ENCODE peak calls at places on chromosome 13, in eight cellular contexts. P is A549, H is esophagus squamous epithelium, Q is heart left ventricle, C is IMR-90, T is tibial nerve, Z is Peyer's patch, J is GM12891. R is an unnamed sample.

GRCh38 chr13:52412128-52412527 is 6.2 kb upstream of the THSD1 start:
- DNase-seq in C (no peak), Z (no peak), J (no peak), H (no peak), T (no peak), Q (no peak), P (no peak), R (no peak)

GRCh38 chr13:60410299-60410698 is 13.3 kb downstream of the TDRD3 start:
- DNase-seq in T (no peak), C (no peak), H (no peak), P (no peak), J (no peak), Q (no peak), Z (no peak), R (no peak)

GRCh38 chr13:77429320-77430142 is 102.6 kb upstream of the MYCBP2 start:
- DNase-seq in Q (no peak), P (no peak), Z (no peak), H (no peak), J (no peak), C (no peak), T (no peak), R (no peak)

GRCh38 chr13:92303428-92303827 is 905.0 kb downstream of the GPC5 start:
- DNase-seq in Q (no peak), P (no peak), J (no peak), H (no peak), Z (no peak), C (peak), T (peak), R (no peak)

GRCh38 chr13:73421310-73421912 is 362.6 kb downstream of the KLF5 start:
- DNase-seq in T (no peak), J (no peak), H (no peak), Q (no peak), P (no peak), Z (peak), C (peak), R (no peak)

GRCh38 chr13:55577082-55577846 is 1563.5 kb upstream of the PRR20A start:
- DNase-seq in P (no peak), Z (no peak), C (no peak), J (no peak), T (no peak), Q (no peak), H (no peak), R (no peak)

GRCh38 chr13:20006206-20006605 is 47.7 kb downstream of the ZMYM2 start:
- DNase-seq in T (no peak), H (no peak), J (no peak), C (peak), Q (no peak), Z (no peak), P (no peak), R (no peak)

GRCh38 chr13:100063906-100064305 is 25.0 kb upstream of the PCCA start:
- DNase-seq in P (no peak), T (no peak), C (no peak), H (no peak), Z (no peak), Q (no peak), J (no peak), R (no peak)

GRCh38 chr13:52001120-52001731 is 10.0 kb downstream of the ATP7B start:
- DNase-seq in Z (no peak), Q (no peak), J (peak), P (peak), H (no peak), T (no peak), C (peak), R (peak)

GRCh38 chr13:51000576-51001260 is 91.1 kb downstream of the RNASEH2B start:
- DNase-seq in P (no peak), C (peak), H (no peak), Z (no peak), Q (peak), T (peak), J (no peak), R (no peak)

GRCh38 chr13:47858678-47859050 is 142.4 kb downstream of the SUCLA2 start:
- DNase-seq in T (no peak), Z (no peak), C (peak), Q (no peak), P (no peak), H (no peak), J (no peak), R (no peak)

GRCh38 chr13:85278851-85279250 is 520.4 kb downstream of the SLITRK6 start:
- DNase-seq in J (no peak), P (no peak), T (no peak), Q (no peak), C (no peak), Z (no peak), H (no peak), R (no peak)

GRCh38 chr13:75318138-75318833 is 163.7 kb downstream of the TBC1D4 start:
- DNase-seq in P (no peak), T (no peak), J (no peak), H (no peak), Z (no peak), Q (no peak), C (no peak), R (no peak)

GRCh38 chr13:97435794-97436193 is 1.8 kb downstream of the RAP2A start:
- DNase-seq in Q (no peak), J (no peak), P (no peak), H (no peak), C (no peak), Z (no peak), T (no peak), R (no peak)

GRCh38 chr13:37457594-37457993 is 141.0 kb downstream of the POSTN start:
- DNase-seq in P (no peak), H (no peak), Q (no peak), J (no peak), T (no peak), Z (no peak), C (peak), R (no peak)

GRCh38 chr13:61414686-61415664 is 674 bp downstream of the PCDH20 start:
- DNase-seq in Z (peak), C (no peak), Q (peak), J (no peak), T (no peak), H (no peak), P (no peak), R (no peak)

GRCh38 chr13:78680064-78680463 is 21.1 kb upstream of the OBI1 start:
- DNase-seq in C (no peak), Z (no peak), T (no peak), H (no peak), P (no peak), J (no peak), Q (no peak), R (no peak)

GRCh38 chr13:89361909-89362308 is 1690.7 kb downstream of the SLITRK5 start:
- DNase-seq in P (no peak), T (no peak), J (no peak), Q (no peak), Z (no peak), C (peak), H (no peak), R (no peak)

GRCh38 chr13:19596960-19597361 is 35.6 kb upstream of the TPTE2 start:
- DNase-seq in H (no peak), C (peak), Z (no peak), J (no peak), P (peak), T (no peak), Q (no peak), R (peak)

GRCh38 chr13:42876810-42877550 is 95.6 kb downstream of the FAM216B start:
- DNase-seq in Q (no peak), T (no peak), H (no peak), C (peak), P (no peak), Z (no peak), J (no peak), R (no peak)

GRCh38 chr13:73001971-73002370 is 56.8 kb upstream of the KLF5 start:
- DNase-seq in P (no peak), H (no peak), C (no peak), Q (no peak), J (no peak), T (no peak), Z (no peak), R (no peak)

GRCh38 chr13:46964789-46965527 is 68.1 kb upstream of the HTR2A start:
- DNase-seq in T (no peak), P (no peak), C (peak), H (no peak), J (no peak), Q (no peak), Z (no peak), R (no peak)

GRCh38 chr13:105982219-105982618 is 553.2 kb downstream of the EFNB2 start:
- DNase-seq in P (no peak), J (no peak), C (no peak), T (no peak), H (no peak), Z (no peak), Q (no peak), R (no peak)

GRCh38 chr13:61824168-61824567 is 408.5 kb upstream of the PCDH20 start:
- DNase-seq in H (no peak), C (no peak), Q (no peak), P (no peak), J (no peak), Z (no peak), T (no peak), R (no peak)

GRCh38 chr13:93789058-93789457 is 562.5 kb downstream of the GPC6 start:
- DNase-seq in Q (no peak), H (no peak), T (no peak), J (no peak), Z (no peak), C (no peak), P (no peak), R (no peak)

GRCh38 chr13:113357529-113357928 is 6.4 kb downstream of the GRTP1 start:
- DNase-seq in P (no peak), H (no peak), T (no peak), Q (no peak), C (peak), Z (no peak), J (no peak), R (peak)

GRCh38 chr13:105336706-105337582 is 1198.5 kb downstream of the EFNB2 start:
- DNase-seq in T (peak), P (no peak), H (no peak), C (peak), Q (no peak), J (no peak), Z (no peak), R (no peak)

GRCh38 chr13:112734696-112735547 is 45.1 kb downstream of the ATP11A start:
- DNase-seq in Z (no peak), C (peak), J (no peak), T (no peak), Q (no peak), H (no peak), P (no peak), R (no peak)

GRCh38 chr13:74134777-74135305 is 637 bp upstream of the KLF12 start:
- DNase-seq in T (no peak), C (no peak), Z (peak), Q (peak), J (peak), P (peak), H (no peak), R (peak)

GRCh38 chr13:94947965-94948371 is 235.6 kb upstream of the SOX21 start:
- DNase-seq in Z (no peak), C (no peak), J (no peak), H (no peak), Q (no peak), P (no peak), T (no peak), R (no peak)

GRCh38 chr13:75223981-75224742 is 257.8 kb downstream of the TBC1D4 start:
- DNase-seq in C (no peak), Z (no peak), Q (no peak), T (no peak), P (no peak), J (no peak), H (no peak), R (no peak)

GRCh38 chr13:92097337-92097903 is 699.0 kb downstream of the GPC5 start:
- DNase-seq in Z (no peak), J (no peak), C (no peak), T (no peak), Q (no peak), P (no peak), H (no peak), R (no peak)

GRCh38 chr13:23436680-23437079 is 3.2 kb upstream of the SACS start:
- DNase-seq in H (no peak), T (no peak), J (no peak), C (no peak), Z (no peak), Q (no peak), P (no peak), R (no peak)

GRCh38 chr13:23434431-23434830 is 929 bp upstream of the SACS start:
- DNase-seq in C (no peak), T (no peak), Z (no peak), H (no peak), J (no peak), P (no peak), Q (no peak), R (no peak)

GRCh38 chr13:23430664-23431063 is 2.8 kb downstream of the SACS start:
- DNase-seq in Z (no peak), J (no peak), T (no peak), Q (no peak), P (no peak), C (no peak), H (no peak), R (no peak)

GRCh38 chr13:23432589-23432988 is 913 bp downstream of the SACS start:
- DNase-seq in J (no peak), P (no peak), Z (no peak), T (no peak), H (no peak), C (peak), Q (no peak), R (no peak)

DNA sequence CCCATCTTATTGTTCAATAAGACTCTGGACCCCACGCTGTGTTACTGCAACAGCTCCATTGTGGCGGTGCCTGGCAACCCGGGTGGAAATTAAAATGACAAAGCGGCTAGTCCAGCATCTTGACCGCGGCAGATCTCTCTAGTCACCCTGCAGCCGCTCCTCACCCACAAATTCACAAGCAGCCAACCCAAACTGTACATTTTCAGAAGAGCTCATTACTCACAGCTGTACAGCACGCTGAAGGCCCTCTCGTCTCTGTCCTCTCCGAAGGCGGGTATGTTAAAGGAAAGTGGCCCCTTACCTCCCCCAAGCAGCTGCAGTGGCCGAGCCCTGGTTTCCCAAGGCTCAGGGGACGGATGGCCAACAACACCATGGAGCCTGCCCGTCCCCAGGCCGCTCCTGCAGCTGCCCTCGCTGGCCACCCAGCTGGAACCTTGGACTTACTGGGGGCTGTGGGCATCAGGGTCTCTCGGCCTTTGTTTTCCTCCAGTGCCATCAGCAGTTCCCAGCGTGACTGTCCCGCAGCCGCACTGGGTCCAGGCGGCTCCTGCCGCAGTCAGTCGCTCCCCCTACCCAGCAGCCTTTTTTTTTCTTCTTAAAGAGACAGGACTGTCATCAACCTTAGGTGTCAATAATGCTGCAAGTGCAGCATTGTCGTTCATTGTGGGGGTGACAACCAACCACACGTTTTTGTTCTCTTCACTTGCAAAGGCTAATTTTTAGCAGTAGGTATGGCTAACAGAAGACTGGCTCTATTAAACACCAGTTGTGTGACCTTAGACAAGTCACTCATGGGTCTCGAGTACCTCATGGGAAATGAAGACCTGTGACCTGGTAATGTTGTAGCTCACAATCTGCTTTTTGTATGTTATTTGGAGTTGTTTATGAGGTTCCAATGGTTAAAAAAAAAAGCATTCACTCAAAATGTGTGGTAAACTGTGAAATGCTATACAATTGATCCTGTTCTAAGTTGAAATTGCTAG is at the start of gene SACS:
- DNase-seq in P (peak), H (no peak), T (no peak), J (no peak), Z (no peak), Q (no peak), C (peak), R (peak)
- TF ChIP-seq POLR2A in P (peak), H (no peak), T (no peak), J (no peak), Z (no peak), Q (no peak), C (peak), R (peak)

GRCh38 chr13:27621116-27621365 is 651 bp upstream of the POLR1D start:
- DNase-seq in J (no peak), P (no peak), Z (no peak), Q (no peak), T (no peak), C (no peak), H (no peak), R (no peak)

GRCh38 chr13:27622102-27622820 is 569 bp downstream of the POLR1D start:
- DNase-seq in H (no peak), C (peak), J (no peak), Z (no peak), P (no peak), T (peak), Q (no peak), R (no peak)

GRCh38 chr13:27622881-27623280 is 1.2 kb downstream of the POLR1D start:
- DNase-seq in P (no peak), Q (no peak), Z (no peak), H (no peak), T (no peak), C (no peak), J (no peak), R (no peak)

GRCh38 chr13:27620377-27621115 is at the start of gene LNX2:
- DNase-seq in H (peak), P (peak), J (peak), Q (peak), Z (peak), T (peak), C (peak), R (peak)

GRCh38 chr13:27621366-27622101 is at the start of gene POLR1D:
- DNase-seq in H (peak), Q (peak), Z (peak), P (peak), C (peak), J (peak), T (peak), R (peak)
- TF ChIP-seq POLR2A in H (peak), Q (no peak), Z (peak), P (peak), C (peak), J (peak), T (peak), R (peak)

GRCh38 chr13:30241537-30241936 is 65.8 kb downstream of the KATNAL1 start:
- DNase-seq in T (peak), Z (no peak), H (no peak), P (no peak), C (no peak), Q (no peak), J (no peak), R (no peak)
- TF ChIP-seq POLR2A in T (no peak), Z (no peak), H (no peak), P (no peak), C (no peak), Q (no peak), J (no peak), R (no peak)

DNA sequence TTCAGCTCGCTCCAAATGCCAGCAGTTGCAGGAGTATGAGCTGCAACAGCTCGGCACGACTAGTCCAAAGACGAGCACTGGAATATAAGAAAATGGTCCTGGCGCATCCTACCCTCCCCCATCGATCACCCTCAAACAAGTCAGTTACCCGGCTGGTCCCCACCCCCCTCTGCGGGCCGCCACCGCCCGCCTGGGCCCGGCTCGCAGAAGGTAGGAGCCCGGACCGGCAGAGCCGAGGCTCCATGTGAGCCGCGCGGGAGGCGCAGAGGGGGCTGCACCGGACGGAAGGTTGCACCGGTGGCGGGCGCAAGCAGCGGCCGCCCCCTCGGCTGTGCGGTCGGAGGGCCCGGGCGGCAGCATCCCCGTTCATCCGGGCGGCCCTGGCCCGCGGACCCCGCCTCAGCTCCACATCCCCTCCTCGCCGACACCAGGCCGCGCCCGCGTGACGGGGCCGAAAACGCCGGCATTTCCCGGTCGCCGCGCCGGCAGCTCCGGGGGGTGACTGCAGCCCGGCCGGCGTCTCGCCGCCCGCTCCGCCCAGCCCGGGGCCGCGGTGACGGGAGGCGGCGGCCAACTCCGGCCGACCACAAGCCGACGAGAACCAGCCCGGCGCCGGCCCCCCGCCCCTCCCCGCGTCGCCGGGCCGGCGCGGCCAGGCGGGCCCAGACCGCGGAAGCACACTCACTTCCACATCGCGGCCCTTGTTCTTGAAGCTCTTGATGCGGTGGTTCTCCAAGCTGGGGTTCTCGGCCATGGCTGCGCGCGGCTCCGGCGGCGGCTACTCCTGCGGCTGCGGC is 531 bp downstream of the KPNA3 start:
- DNase-seq in Z (peak), P (no peak), Q (peak), J (peak), C (peak), T (peak), H (no peak), R (peak)
- TF ChIP-seq POLR2A in Z (peak), P (no peak), Q (no peak), J (peak), C (peak), T (peak), H (no peak), R (peak)

GRCh38 chr13:110615322-110616102 is at the start of gene NAXD:
- DNase-seq in C (peak), H (peak), T (peak), P (peak), J (peak), Z (peak), Q (peak), R (peak)
- TF ChIP-seq POLR2A in C (peak), H (peak), T (peak), P (peak), J (peak), Z (peak), Q (no peak), R (peak)

GRCh38 chr13:28707629-28708427 is 10.9 kb downstream of the SLC46A3 start:
- DNase-seq in H (no peak), Z (no peak), T (no peak), C (peak), J (no peak), P (no peak), Q (no peak), R (no peak)

GRCh38 chr13:28705734-28706133 is 13.0 kb downstream of the SLC46A3 start:
- DNase-seq in Z (no peak), Q (no peak), T (no peak), J (no peak), H (no peak), C (peak), P (no peak), R (no peak)

GRCh38 chr13:28714651-28715050 is 4.1 kb downstream of the SLC46A3 start:
- DNase-seq in Z (no peak), C (no peak), J (no peak), Q (no peak), H (no peak), P (no peak), T (no peak), R (no peak)

GRCh38 chr13:28704919-28705318 is 13.9 kb downstream of the SLC46A3 start:
- DNase-seq in T (no peak), Q (no peak), P (no peak), J (no peak), Z (no peak), H (no peak), C (no peak), R (no peak)

DNA sequence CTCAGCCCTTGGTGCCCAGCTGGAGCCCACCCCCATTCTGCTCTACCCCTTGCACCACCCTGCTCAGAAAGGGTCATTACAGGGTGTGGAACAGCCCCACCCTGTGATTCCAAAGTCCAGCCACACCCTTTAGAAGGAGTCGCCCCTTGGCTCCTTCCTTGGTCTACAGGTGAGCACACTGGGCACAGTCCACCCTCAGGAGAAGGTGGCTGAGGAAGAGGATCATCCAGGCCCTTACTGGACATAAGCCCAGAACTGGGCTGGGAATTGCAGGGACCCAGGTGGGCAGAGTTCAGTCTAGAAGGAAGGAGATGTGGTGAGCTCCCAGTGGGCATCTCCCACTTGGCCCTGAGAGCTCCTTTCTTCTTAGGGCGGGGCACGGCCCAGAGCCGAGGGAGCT is 8.6 kb downstream of the SLC46A3 start:
- DNase-seq in H (no peak), C (no peak), Z (peak), T (no peak), Q (no peak), P (no peak), J (no peak), R (no peak)
- TF ChIP-seq POLR2A in H (no peak), C (no peak), Z (no peak), T (no peak), Q (no peak), P (no peak), J (no peak), R (no peak)

GRCh38 chr13:41456768-41457588 is at the start of gene RGCC:
- DNase-seq in H (peak), P (peak), Q (peak), C (peak), T (peak), J (peak), Z (peak), R (no peak)
- TF ChIP-seq POLR2A in H (peak), P (peak), Q (no peak), C (no peak), T (peak), J (no peak), Z (no peak), R (no peak)

R was measured in H54.